ENCODE peak calls at places on chromosomes 4 and X, in seven cellular contexts. L is CD8-positive, alpha-beta memory T cell; J is fibroblast of lung; T is WERI-Rb-1; O is GM23248; S is fibroblast of mammary gland; Q is BE2C. V is an unnamed sample.

GRCh38 chrX:149074429-149074828 is 430.7 kb downstream of the IDS start:
- DNase-seq in L (no peak), J (peak; percentile 48), T (no peak), O (peak; percentile 64), S (peak; percentile 75), Q (no peak), V (peak; percentile 44)

GRCh38 chrX:119015407-119016242 is 41.2 kb downstream of the LONRF3 start:
- DNase-seq in L (no peak), J (peak; percentile 70), T (no peak), O (peak; percentile 87), S (peak; percentile 90), Q (peak; percentile 36), V (peak; percentile 57)

GRCh38 chr4:152679414-152680281 is at the start of gene TMEM154:
- DNase-seq in L (peak; percentile 71), J (peak; percentile 69), T (no peak), O (peak; percentile 87), S (peak; percentile 82), Q (peak; percentile 59), V (peak; percentile 86)

GRCh38 chr4:61522312-61522711 is 322.2 kb downstream of the ADGRL3 start:
- DNase-seq in L (no peak), J (no peak), T (no peak), O (no peak), S (no peak), Q (no peak), V (no peak)

GRCh38 chr4:22488136-22488535 is 27.7 kb downstream of the ADGRA3 start:
- DNase-seq in L (no peak), J (no peak), T (no peak), O (no peak), S (no peak), Q (no peak), V (peak; percentile 44)

GRCh38 chr4:72525938-72526337 is 43.1 kb downstream of the ADAMTS3 start:
- DNase-seq in L (no peak), J (peak; percentile 88), T (peak; percentile 16), O (peak; percentile 50), S (peak; percentile 73), Q (peak; percentile 11), V (no peak)

GRCh38 chr4:119046263-119046662 is 89.4 kb upstream of the MYOZ2 start:
- DNase-seq in L (no peak), J (no peak), T (no peak), O (no peak), S (no peak), Q (no peak), V (no peak)

GRCh38 chr4:176230827-176231226 is 35.4 kb upstream of the SPATA4 start:
- DNase-seq in L (no peak), J (no peak), T (no peak), O (no peak), S (no peak), Q (no peak), V (no peak)

GRCh38 chr4:138697771-138698170 is 317.8 kb upstream of the NOCT start:
- DNase-seq in L (no peak), J (peak; percentile 84), T (no peak), O (peak; percentile 36), S (no peak), Q (no peak), V (no peak)

GRCh38 chr4:82084747-82085146 is 289.0 kb downstream of the HNRNPD start:
- DNase-seq in L (no peak), J (no peak), T (no peak), O (no peak), S (no peak), Q (no peak), V (no peak)

GRCh38 chr4:85762204-85762884 is 287.4 kb downstream of the ARHGAP24 start:
- DNase-seq in L (no peak), J (peak; percentile 89), T (no peak), O (peak; percentile 96), S (peak; percentile 93), Q (no peak), V (no peak)

GRCh38 chr4:80948161-80948560 is 82.3 kb upstream of the BMP3 start:
- DNase-seq in L (no peak), J (peak; percentile 13), T (no peak), O (peak; percentile 24), S (peak; percentile 44), Q (no peak), V (no peak)

GRCh38 chr4:81164623-81165416 is 50.2 kb downstream of the PRKG2 start:
- DNase-seq in L (no peak), J (peak; percentile 39), T (no peak), O (peak; percentile 88), S (peak; percentile 87), Q (no peak), V (no peak)

GRCh38 chr4:186019264-186019663 is 49.7 kb upstream of the TLR3 start:
- DNase-seq in L (no peak), J (no peak), T (no peak), O (no peak), S (no peak), Q (no peak), V (peak; percentile 9)

GRCh38 chr4:114400531-114400930 is 198.1 kb upstream of the UGT8 start:
- DNase-seq in L (no peak), J (no peak), T (no peak), O (peak; percentile 39), S (peak; percentile 42), Q (no peak), V (no peak)

GRCh38 chr4:189773909-189774308 is 166.8 kb upstream of the FRG1 start:
- DNase-seq in L (no peak), J (no peak), T (no peak), O (peak; percentile 19), S (no peak), Q (no peak), V (no peak)

GRCh38 chr4:89619230-89619962 is 217.6 kb downstream of the SNCA start:
- DNase-seq in L (no peak), J (no peak), T (no peak), O (no peak), S (no peak), Q (no peak), V (peak; percentile 21)

GRCh38 chrX:24229967-24230366 is 80.4 kb downstream of the ZFX start:
- DNase-seq in L (no peak), J (no peak), T (no peak), O (no peak), S (peak; percentile 46), Q (no peak), V (no peak)

GRCh38 chr4:55075823-55076418 is 49.5 kb downstream of the KDR start:
- DNase-seq in L (no peak), J (no peak), T (no peak), O (no peak), S (no peak), Q (no peak), V (no peak)

GRCh38 chrX:22135994-22136684 is 104.0 kb downstream of the PHEX start:
- DNase-seq in L (peak; percentile 16), J (peak; percentile 84), T (no peak), O (peak; percentile 84), S (peak; percentile 79), Q (peak; percentile 23), V (peak; percentile 43)

GRCh38 chrX:65924938-65925507 is 114.9 kb downstream of the VSIG4 start:
- DNase-seq in L (no peak), J (no peak), T (no peak), O (no peak), S (no peak), Q (no peak), V (no peak)

GRCh38 chr4:38161208-38162113 is 201.3 kb downstream of the PTTG2 start:
- DNase-seq in L (no peak), J (peak; percentile 52), T (no peak), O (peak; percentile 65), S (peak; percentile 76), Q (no peak), V (no peak)

GRCh38 chr4:143384381-143384994 is 47.8 kb downstream of the GAB1 start:
- DNase-seq in L (no peak), J (peak; percentile 84), T (no peak), O (peak; percentile 85), S (peak; percentile 73), Q (no peak), V (no peak)

GRCh38 chr4:127540497-127541026 is 92.2 kb upstream of the INTU start:
- DNase-seq in L (no peak), J (no peak), T (no peak), O (no peak), S (no peak), Q (no peak), V (no peak)

DNA sequence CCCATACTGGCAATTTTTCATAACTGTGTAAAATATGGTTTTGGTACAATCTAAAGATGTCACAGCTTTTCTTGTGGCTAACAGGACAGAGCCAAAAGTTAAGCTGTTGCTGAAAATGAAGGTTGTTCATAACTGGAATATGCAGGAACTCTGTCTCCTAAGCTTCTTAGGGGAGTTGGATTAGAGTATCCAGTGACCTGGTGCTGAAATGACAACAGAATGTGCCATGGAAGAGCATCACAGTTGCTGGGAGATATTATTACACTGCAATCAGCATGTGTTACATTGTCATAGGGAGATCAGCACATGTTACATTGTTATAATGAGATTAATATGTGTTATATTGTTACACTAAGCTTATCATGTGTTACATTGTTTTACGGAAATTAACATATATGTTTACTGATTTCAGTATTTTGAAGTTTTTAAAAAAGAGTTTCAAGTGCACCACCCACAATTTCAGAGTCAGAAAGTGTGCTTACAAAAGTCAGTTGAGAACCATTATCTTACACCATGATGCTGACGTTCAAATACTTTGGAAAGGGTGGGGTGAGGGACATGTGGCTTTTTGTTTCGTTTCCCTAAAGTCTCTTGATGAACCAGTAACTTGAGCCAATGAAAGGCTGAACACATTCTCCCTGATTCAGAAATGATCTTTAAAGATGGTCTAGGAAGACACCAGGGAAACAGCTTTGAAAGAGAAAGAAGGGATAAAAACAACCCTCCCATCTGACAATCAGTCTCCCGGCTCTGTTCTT is 113.3 kb downstream of the DRD5 start:
- DNase-seq in L (no peak), J (no peak), T (no peak), O (peak; percentile 14), S (no peak), Q (no peak), V (peak; percentile 11)
- H3K4me3 ChIP-seq in L (no peak overlapping the region), J (no peak overlapping the region), T (no peak overlapping the region), O (no peak overlapping the region), S (no peak overlapping the region), Q (no peak overlapping the region), V (no peak overlapping the region)

GRCh38 chrX:153412746-153413720 is 1.8 kb downstream of the ZFP92 start:
- DNase-seq in L (no peak), J (peak; percentile 2), T (no peak), O (no peak), S (no peak), Q (no peak), V (no peak)
- H3K4me3 ChIP-seq in L (no peak overlapping the region), J (no peak overlapping the region), T (no peak overlapping the region), O (no peak overlapping the region), S (no peak overlapping the region), Q (no peak overlapping the region), V (no peak overlapping the region)

DNA sequence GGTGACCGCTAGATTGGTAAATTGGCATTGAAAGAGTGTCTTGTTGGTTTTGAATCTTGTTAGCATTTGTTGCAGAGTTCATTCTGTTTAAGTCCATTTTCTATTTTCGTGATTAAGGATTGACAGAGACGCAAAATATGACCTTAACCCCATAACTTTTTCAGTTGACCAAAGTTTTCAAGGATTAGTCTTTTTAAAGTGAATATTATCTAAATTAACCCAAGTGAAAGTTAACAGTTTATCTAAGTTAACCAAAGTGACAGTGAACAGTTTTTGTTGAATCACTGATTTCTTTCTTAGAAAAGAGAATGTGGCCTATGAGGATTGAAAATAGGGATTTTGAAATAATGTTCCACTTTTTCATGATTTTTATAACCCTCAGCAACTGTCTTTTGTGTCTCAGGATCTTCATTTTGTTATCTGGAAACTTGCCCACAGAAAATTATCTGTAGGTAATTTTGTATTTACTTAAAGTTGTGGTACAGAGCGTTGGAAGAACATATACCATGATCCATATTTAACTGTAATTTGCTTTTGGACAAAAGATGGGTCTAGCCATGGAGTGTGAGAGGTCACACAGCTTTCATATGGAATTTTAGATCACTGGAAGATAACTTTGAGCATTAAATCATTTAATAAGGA is 3.3 kb downstream of the CPEB2 start:
- DNase-seq in L (no peak), J (no peak), T (no peak), O (no peak), S (no peak), Q (no peak), V (no peak)
- H3K4me3 ChIP-seq in L (peak overlapping the region; percentile 52), J (peak overlapping the region; percentile 77), T (peak overlapping the region; percentile 75), O (peak overlapping the region; percentile 85), S (peak overlapping the region; percentile 89), Q (peak overlapping the region; percentile 97), V (peak overlapping the region; percentile 83)

GRCh38 chr4:159096434-159096833 is 6.4 kb upstream of the RAPGEF2 start:
- DNase-seq in L (no peak), J (no peak), T (no peak), O (no peak), S (no peak), Q (no peak), V (no peak)
- H3K4me3 ChIP-seq in L (no peak overlapping the region), J (no peak overlapping the region), T (no peak overlapping the region), O (no peak overlapping the region), S (no peak overlapping the region), Q (no peak overlapping the region), V (no peak overlapping the region)